ENCODE peak calls at places on chromosomes 16 and 17, in four cellular contexts. One of them, this sample, is unnamed.

GRCh38 chr17:7716299-7716886 is 1.2 kb upstream of the DNAH2 start:
- DNase-seq in HepG2: no peak
- DNase-seq in GM12878: no peak
- DNase-seq in K562: no peak
- DNase-seq in this sample: no peak

GRCh38 chr16:11575223-11575589 is 11.5 kb downstream of the LITAF start:
- DNase-seq in HepG2: no peak
- DNase-seq in GM12878: no peak
- DNase-seq in K562: no peak
- DNase-seq in this sample: no peak

GRCh38 chr17:39752241-39752831 is 14.6 kb downstream of the GRB7 start:
- DNase-seq in K562: no peak
- DNase-seq in GM12878: no peak
- DNase-seq in HepG2: no peak
- DNase-seq in this sample: no peak

GRCh38 chr17:75637143-75637538 is 3.9 kb downstream of the SMIM5 start:
- DNase-seq in K562: no peak
- DNase-seq in HepG2: no peak
- DNase-seq in GM12878: no peak
- DNase-seq in this sample: no peak

GRCh38 chr17:44776628-44777393 is 18.0 kb downstream of the ADAM11 start:
- DNase-seq in HepG2: no peak
- DNase-seq in K562: no peak
- DNase-seq in GM12878: no peak
- DNase-seq in this sample: no peak

GRCh38 chr17:83089322-83090156 is 10.1 kb downstream of the METRNL start:
- DNase-seq in HepG2: no peak
- DNase-seq in GM12878: no peak
- DNase-seq in K562: no peak
- DNase-seq in this sample: no peak

GRCh38 chr17:9918804-9919352 is 13.8 kb upstream of the RCVRN start:
- DNase-seq in HepG2: no peak
- DNase-seq in K562: no peak
- DNase-seq in GM12878: no peak
- DNase-seq in this sample: no peak

GRCh38 chr16:87790278-87791023 is 24.7 kb upstream of the KLHDC4 start:
- DNase-seq in GM12878: no peak
- DNase-seq in K562: no peak
- DNase-seq in HepG2: no peak
- DNase-seq in this sample: no peak

GRCh38 chr17:56597495-56597990 is 4.0 kb downstream of the NOG start:
- DNase-seq in HepG2: no peak
- DNase-seq in K562: no peak
- DNase-seq in GM12878: no peak
- DNase-seq in this sample: peak

GRCh38 chr16:87376660-87377059 is 6.9 kb downstream of the FBXO31 start:
- DNase-seq in K562: peak
- DNase-seq in GM12878: no peak
- DNase-seq in HepG2: no peak
- DNase-seq in this sample: no peak

GRCh38 chr16:88591577-88592021 is 21.4 kb downstream of the ZC3H18 start:
- DNase-seq in K562: no peak
- DNase-seq in HepG2: no peak
- DNase-seq in GM12878: peak
- DNase-seq in this sample: no peak

GRCh38 chr17:40525294-40525693 is 23.9 kb upstream of the TNS4 start:
- DNase-seq in GM12878: no peak
- DNase-seq in HepG2: no peak
- DNase-seq in K562: no peak
- DNase-seq in this sample: no peak

GRCh38 chr17:34579017-34579946 is at the start of gene TMEM132E:
- DNase-seq in GM12878: no peak
- DNase-seq in K562: no peak
- DNase-seq in HepG2: no peak
- DNase-seq in this sample: peak

GRCh38 chr17:382644-383533 is 30.3 kb upstream of the RPH3AL start:
- DNase-seq in HepG2: peak
- DNase-seq in K562: no peak
- DNase-seq in GM12878: no peak
- DNase-seq in this sample: peak

GRCh38 chr16:51198349-51198748 is 47.3 kb upstream of the SALL1 start:
- DNase-seq in K562: no peak
- DNase-seq in GM12878: no peak
- DNase-seq in HepG2: no peak
- DNase-seq in this sample: no peak

GRCh38 chr17:81417049-81417878 is 22.0 kb downstream of the BAHCC1 start:
- DNase-seq in HepG2: no peak
- DNase-seq in GM12878: no peak
- DNase-seq in K562: no peak
- DNase-seq in this sample: no peak

GRCh38 chr17:74604200-74604599 is 12.1 kb upstream of the CD300LD start:
- DNase-seq in GM12878: no peak
- DNase-seq in HepG2: no peak
- DNase-seq in K562: no peak
- DNase-seq in this sample: no peak

GRCh38 chr16:69465083-69465721 is 40.8 kb downstream of the CYB5B start:
- DNase-seq in HepG2: peak
- DNase-seq in K562: no peak
- DNase-seq in GM12878: peak
- DNase-seq in this sample: no peak

GRCh38 chr16:4381072-4381934 is 9.7 kb downstream of the VASN start:
- DNase-seq in HepG2: no peak
- DNase-seq in GM12878: no peak
- DNase-seq in K562: peak
- DNase-seq in this sample: no peak

GRCh38 chr16:6232060-6232459 is 1100.6 kb upstream of the RBFOX1 start:
- DNase-seq in HepG2: no peak
- DNase-seq in K562: no peak
- DNase-seq in GM12878: no peak
- DNase-seq in this sample: no peak

GRCh38 chr17:76027159-76027839 is at the start of gene EVPL:
- DNase-seq in K562: no peak
- DNase-seq in GM12878: no peak
- DNase-seq in HepG2: peak
- DNase-seq in this sample: no peak

GRCh38 chr17:80142929-80143328 is 4.0 kb downstream of the EIF4A3 start:
- DNase-seq in K562: no peak
- DNase-seq in GM12878: no peak
- DNase-seq in HepG2: no peak
- DNase-seq in this sample: no peak

GRCh38 chr17:81983639-81984373 is 6.4 kb downstream of the ASPSCR1 start:
- DNase-seq in K562: no peak
- DNase-seq in GM12878: no peak
- DNase-seq in HepG2: no peak
- DNase-seq in this sample: no peak

DNA sequence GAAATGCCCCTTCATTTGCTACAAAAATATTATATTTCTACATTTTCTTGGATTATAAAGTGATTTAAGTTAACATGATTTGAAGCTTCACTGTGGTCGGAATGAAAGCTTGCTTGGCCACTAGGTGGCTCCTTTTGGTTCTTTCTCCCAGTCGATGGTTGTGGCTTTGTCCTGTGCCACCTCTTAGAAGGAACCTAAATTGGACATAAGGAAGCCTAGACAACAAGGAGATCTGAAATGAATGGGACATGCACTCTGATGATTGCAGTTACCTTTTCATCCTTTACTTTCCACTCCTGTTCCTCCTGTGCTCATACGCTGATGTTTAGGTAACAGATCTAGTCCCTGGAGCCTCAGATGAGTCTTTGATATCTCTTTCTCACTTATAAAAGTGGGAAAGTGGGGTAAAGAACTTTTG is 39.2 kb downstream of the FTO start:
- DNase-seq in GM12878: no peak
- DNase-seq in HepG2: peak
- DNase-seq in K562: peak
- DNase-seq in this sample: peak
- TF ChIP-seq ATF3 in GM12878: no peak
- TF ChIP-seq ATF3 in HepG2: no peak
- TF ChIP-seq ATF3 in K562: no peak
- TF ChIP-seq ATF3 in this sample: no peak

GRCh38 chr17:50783193-50783660 is 15.9 kb upstream of the ANKRD40CL start:
- DNase-seq in K562: peak
- DNase-seq in GM12878: peak
- DNase-seq in HepG2: peak
- DNase-seq in this sample: peak
- TF ChIP-seq NR2C2 in K562: no peak
- TF ChIP-seq NR2C2 in GM12878: no peak
- TF ChIP-seq NR2C2 in HepG2: no peak
- TF ChIP-seq NR2C2 in this sample: no peak

GRCh38 chr17:68820825-68821481 is 134.2 kb downstream of the ABCA8 start:
- DNase-seq in HepG2: peak
- DNase-seq in K562: no peak
- DNase-seq in GM12878: no peak
- DNase-seq in this sample: no peak
- TF ChIP-seq ATF3 in HepG2: no peak
- TF ChIP-seq ATF3 in K562: no peak
- TF ChIP-seq ATF3 in GM12878: no peak
- TF ChIP-seq ATF3 in this sample: no peak

GRCh38 chr16:787978-788398 is at the start of gene RPUSD1:
- DNase-seq in GM12878: no peak
- DNase-seq in HepG2: no peak
- DNase-seq in K562: no peak
- DNase-seq in this sample: peak
- TF ChIP-seq NR2C2 in GM12878: no peak
- TF ChIP-seq NR2C2 in HepG2: peak
- TF ChIP-seq NR2C2 in K562: no peak
- TF ChIP-seq NR2C2 in this sample: no peak

DNA sequence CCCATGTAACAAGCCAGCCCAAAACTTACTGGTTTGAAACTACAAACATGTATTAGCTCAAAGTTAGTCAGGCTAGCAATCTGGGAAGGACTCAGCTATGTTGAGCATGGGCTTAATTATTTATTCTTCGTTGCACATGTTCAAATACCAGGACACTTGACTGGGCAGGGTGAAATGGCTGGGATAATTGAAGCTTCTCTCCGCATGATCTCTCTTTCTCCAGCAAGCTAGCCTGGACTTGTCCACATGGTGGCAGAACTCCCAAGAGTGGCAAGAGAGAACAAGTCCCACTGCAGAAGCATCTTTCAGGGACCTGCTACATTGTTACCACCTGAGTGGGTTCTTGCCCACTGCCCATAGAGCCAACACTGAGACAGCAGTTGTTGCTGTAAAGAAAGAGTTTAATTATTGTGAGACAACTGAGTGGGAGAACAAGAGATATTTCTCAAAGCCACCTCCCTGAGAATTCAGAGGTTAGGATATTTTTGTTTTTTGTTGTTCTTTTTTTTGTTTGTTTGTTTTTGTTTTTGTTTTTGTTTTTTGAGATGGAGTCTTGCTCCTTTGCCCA is 16.8 kb upstream of the ATF7IP2 start:
- DNase-seq in HepG2: peak
- DNase-seq in GM12878: no peak
- DNase-seq in K562: no peak
- DNase-seq in this sample: no peak
- TF ChIP-seq ATF3 in HepG2: no peak
- TF ChIP-seq ATF3 in GM12878: no peak
- TF ChIP-seq ATF3 in K562: no peak
- TF ChIP-seq ATF3 in this sample: no peak

DNA sequence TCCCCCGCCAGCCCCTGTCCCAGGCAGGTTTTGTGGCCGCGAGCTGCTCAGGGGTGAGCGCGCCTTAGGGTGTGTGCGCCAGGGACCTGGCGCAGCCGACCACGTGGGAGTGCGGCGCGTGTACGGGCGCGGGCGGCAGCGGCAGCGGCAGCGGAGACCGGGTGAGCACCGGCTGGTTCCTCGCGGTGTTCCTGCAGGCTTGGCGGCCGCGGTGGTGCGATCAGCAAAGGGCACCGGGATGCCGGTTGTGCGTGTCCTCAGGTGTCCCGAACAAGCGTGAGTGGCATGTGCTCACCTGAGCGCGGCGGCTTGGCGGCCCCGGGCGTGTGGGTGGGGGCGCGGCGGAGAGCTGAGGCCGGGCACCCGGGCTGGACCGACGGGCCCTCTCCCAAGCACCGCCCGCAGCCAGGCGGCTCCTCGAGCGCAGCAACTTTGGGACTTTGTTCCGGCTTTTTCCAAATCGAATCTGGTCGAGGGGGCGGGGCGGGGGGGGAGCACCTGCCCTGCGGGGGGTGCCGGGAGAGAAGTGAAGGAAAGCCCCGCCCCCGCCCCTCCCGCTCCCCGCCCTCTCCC is 331 bp upstream of the HSD11B2 start:
- DNase-seq in K562: peak
- DNase-seq in GM12878: no peak
- DNase-seq in HepG2: peak
- DNase-seq in this sample: no peak
- TF ChIP-seq NR2C2 in K562: no peak
- TF ChIP-seq NR2C2 in GM12878: no peak
- TF ChIP-seq NR2C2 in HepG2: peak
- TF ChIP-seq NR2C2 in this sample: no peak

DNA sequence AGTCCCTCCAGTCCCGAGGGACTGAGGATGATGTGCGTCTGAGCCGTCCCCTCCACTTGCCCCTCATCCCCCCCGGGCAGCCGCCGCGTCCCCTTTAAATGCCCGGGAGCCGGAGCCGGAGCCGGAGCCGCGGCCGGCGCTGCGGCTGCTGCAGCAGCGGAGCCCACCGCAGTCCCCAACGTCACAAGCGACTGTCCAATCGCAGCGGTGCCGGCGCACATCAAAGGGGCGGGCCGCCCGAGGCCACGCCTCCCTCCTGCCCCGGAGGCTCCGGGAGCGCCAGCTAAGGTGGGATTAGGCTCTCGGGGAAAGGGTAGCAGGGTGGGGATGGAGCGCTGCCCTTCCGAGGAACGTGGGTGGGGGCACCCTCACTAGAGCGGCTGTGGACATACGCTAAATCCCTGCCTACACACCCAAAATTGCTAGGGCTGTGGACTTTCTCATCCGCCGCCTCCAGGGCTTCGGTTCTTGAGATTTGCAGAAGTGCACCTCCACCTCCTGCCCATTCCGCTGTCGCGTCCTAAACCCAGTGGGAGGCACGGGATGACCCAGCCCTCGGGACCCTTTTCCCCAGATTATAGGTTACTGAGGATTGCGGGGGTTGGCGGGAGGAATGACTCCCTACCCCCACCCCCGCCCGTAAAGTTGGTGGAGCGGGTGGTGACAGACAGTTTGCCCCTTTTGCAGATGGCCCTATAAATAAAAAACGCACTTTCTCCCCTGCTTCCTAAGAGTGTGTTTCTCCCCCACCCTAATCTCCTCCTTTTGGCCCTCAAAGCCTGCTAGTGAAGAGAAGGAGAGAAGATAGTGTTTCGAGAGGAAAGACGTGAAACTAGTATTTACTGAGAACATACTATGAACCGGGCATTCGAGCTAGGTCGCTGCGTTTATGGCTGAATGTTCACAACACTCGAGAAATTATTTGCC is at the start of gene PHOSPHO1:
- DNase-seq in K562: peak
- DNase-seq in GM12878: no peak
- DNase-seq in HepG2: peak
- DNase-seq in this sample: peak
- TF ChIP-seq ATF3 in K562: no peak
- TF ChIP-seq ATF3 in GM12878: no peak
- TF ChIP-seq ATF3 in HepG2: no peak
- TF ChIP-seq ATF3 in this sample: no peak